ENCODE peak calls at places on chromosomes 1 and 21, in six cellular contexts. C is stimulated activated CD8-positive, alpha-beta memory T cell treated with anti-CD3 and anti-CD28 coated beads, Interleukin-4, amount 100 ng/mL, for 4 hours; P is cardiac fibroblast; K is iPS-NIHi11; O is WTC11; A is KBM-7. J is an unnamed sample.

GRCh38 chr1:200351826-200352549 is 57.8 kb downstream of the ZNF281 start:
- DNase-seq in O (no peak), C (no peak), A (no peak), P (peak; percentile 96), K (no peak), J (no peak)

GRCh38 chr1:192270398-192270797 is 46.4 kb upstream of the RGS21 start:
- DNase-seq in K (no peak), C (no peak), A (no peak), O (no peak), P (no peak), J (no peak)

GRCh38 chr1:220271706-220272046 is 577 bp downstream of the RAB3GAP2 start:
- DNase-seq in C (no peak), P (peak; percentile 43), O (no peak), K (peak; percentile 49), A (no peak), J (no peak)

GRCh38 chr1:5744911-5745431 is 247.3 kb downstream of the NPHP4 start:
- DNase-seq in C (no peak), P (peak; percentile 6), A (no peak), K (peak; percentile 47), O (no peak), J (peak; percentile 45)

GRCh38 chr1:168396940-168397680 is 116.4 kb downstream of the TBX19 start:
- DNase-seq in K (no peak), A (no peak), P (no peak), C (no peak), O (no peak), J (no peak)

GRCh38 chr1:214192825-214193643 is 87.9 kb upstream of the SMYD2 start:
- DNase-seq in K (no peak), O (no peak), A (no peak), C (no peak), P (peak; percentile 2), J (peak; percentile 54)

GRCh38 chr21:9008636-9009035 is 1512.7 kb upstream of the TPTE start:
- DNase-seq in K (no peak), O (no peak), A (no peak), C (no peak), P (no peak), J (no peak)

GRCh38 chr1:147243228-147243685 is 773 bp downstream of the CHD1L start:
- DNase-seq in O (peak; percentile 47), C (no peak), P (no peak), K (peak; percentile 43), A (no peak), J (no peak)

GRCh38 chr1:152188673-152189591 is 29.9 kb upstream of the RPTN start:
- DNase-seq in C (peak; percentile 65), A (peak; percentile 39), O (peak; percentile 63), K (peak; percentile 29), P (peak; percentile 79), J (no peak)

GRCh38 chr1:41345434-41346075 is 15.7 kb upstream of the FOXO6 start:
- DNase-seq in P (no peak), K (no peak), O (no peak), C (no peak), A (no peak), J (no peak)

GRCh38 chr1:3249236-3249845 is 180.3 kb downstream of the PRDM16 start:
- DNase-seq in O (no peak), C (no peak), K (no peak), P (no peak), A (no peak), J (peak; percentile 95)

GRCh38 chr1:41776896-41777431 is 141.8 kb downstream of the HIVEP3 start:
- DNase-seq in A (no peak), P (no peak), O (no peak), K (no peak), C (no peak), J (no peak)

GRCh38 chr21:44494956-44495355 is 39.6 kb downstream of the LRRC3 start:
- DNase-seq in O (no peak), C (no peak), A (no peak), K (no peak), P (no peak), J (no peak)

GRCh38 chr1:36787312-36787711 is 247.0 kb downstream of the GRIK3 start:
- DNase-seq in O (no peak), P (no peak), C (no peak), A (no peak), K (no peak), J (no peak)

GRCh38 chr21:26513212-26513611 is 59.9 kb downstream of the CYYR1 start:
- DNase-seq in O (no peak), C (no peak), K (no peak), A (no peak), P (peak; percentile 49), J (no peak)

GRCh38 chr1:205693421-205693991 is 13.2 kb upstream of the SLC45A3 start:
- DNase-seq in K (peak; percentile 52), O (no peak), P (no peak), A (peak; percentile 65), C (no peak), J (no peak)

GRCh38 chr1:119947468-119947867 is 51.2 kb upstream of the ADAM30 start:
- DNase-seq in C (no peak), A (no peak), P (peak; percentile 72), O (no peak), K (no peak), J (no peak)

GRCh38 chr1:1208713-1209433 is 2.5 kb upstream of the TNFRSF18 start:
- DNase-seq in O (no peak), A (peak; percentile 88), C (no peak), K (no peak), P (no peak), J (no peak)